ENCODE peak calls at places on chromosomes 2 and 18, in nine cellular contexts. One of them, this sample, is unnamed.

GRCh38 chr2:44004735-44005602 is 9.2 kb upstream of the LRPPRC start:
- DNase-seq in GM13976: no peak
- DNase-seq in activated T-helper 9 cell treated with anti-CD3 and anti-CD28 coated beads, Interleukin-2, amount 50 U/mL, for 16 hours: no peak
- DNase-seq in Kasumi-1: peak
- DNase-seq in hepatic stellate cell: no peak
- DNase-seq in HT1080: no peak
- DNase-seq in Karpas-422: no peak
- DNase-seq in fibroblast of the conjunctiva: no peak
- DNase-seq in left cardiac atrium: no peak
- DNase-seq in this sample: no peak

GRCh38 chr2:227198866-227199265 is 34.4 kb downstream of the COL4A3 start:
- DNase-seq in GM13976: no peak
- DNase-seq in Karpas-422: no peak
- DNase-seq in Kasumi-1: no peak
- DNase-seq in hepatic stellate cell: no peak
- DNase-seq in fibroblast of the conjunctiva: no peak
- DNase-seq in HT1080: no peak
- DNase-seq in activated T-helper 9 cell treated with anti-CD3 and anti-CD28 coated beads, Interleukin-2, amount 50 U/mL, for 16 hours: no peak
- DNase-seq in left cardiac atrium: no peak
- DNase-seq in this sample: no peak

GRCh38 chr2:96665083-96665569 is 22.6 kb downstream of the FER1L5 start:
- DNase-seq in left cardiac atrium: peak
- DNase-seq in activated T-helper 9 cell treated with anti-CD3 and anti-CD28 coated beads, Interleukin-2, amount 50 U/mL, for 16 hours: no peak
- DNase-seq in Kasumi-1: peak
- DNase-seq in fibroblast of the conjunctiva: peak
- DNase-seq in hepatic stellate cell: peak
- DNase-seq in GM13976: no peak
- DNase-seq in Karpas-422: no peak
- DNase-seq in HT1080: peak
- DNase-seq in this sample: no peak

GRCh38 chr18:54774423-54774822 is 53.9 kb upstream of the RAB27B start:
- DNase-seq in GM13976: no peak
- DNase-seq in hepatic stellate cell: no peak
- DNase-seq in left cardiac atrium: no peak
- DNase-seq in Kasumi-1: no peak
- DNase-seq in Karpas-422: no peak
- DNase-seq in HT1080: no peak
- DNase-seq in activated T-helper 9 cell treated with anti-CD3 and anti-CD28 coated beads, Interleukin-2, amount 50 U/mL, for 16 hours: no peak
- DNase-seq in fibroblast of the conjunctiva: no peak
- DNase-seq in this sample: no peak

GRCh38 chr2:200713704-200714064 is 98.0 kb upstream of the BZW1 start:
- DNase-seq in Karpas-422: no peak
- DNase-seq in Kasumi-1: no peak
- DNase-seq in HT1080: no peak
- DNase-seq in GM13976: no peak
- DNase-seq in fibroblast of the conjunctiva: no peak
- DNase-seq in left cardiac atrium: no peak
- DNase-seq in activated T-helper 9 cell treated with anti-CD3 and anti-CD28 coated beads, Interleukin-2, amount 50 U/mL, for 16 hours: no peak
- DNase-seq in hepatic stellate cell: no peak
- DNase-seq in this sample: no peak

GRCh38 chr2:202780514-202781021 is 91.0 kb downstream of the ICA1L start:
- DNase-seq in fibroblast of the conjunctiva: no peak
- DNase-seq in left cardiac atrium: no peak
- DNase-seq in activated T-helper 9 cell treated with anti-CD3 and anti-CD28 coated beads, Interleukin-2, amount 50 U/mL, for 16 hours: no peak
- DNase-seq in Karpas-422: no peak
- DNase-seq in Kasumi-1: no peak
- DNase-seq in GM13976: peak
- DNase-seq in HT1080: peak
- DNase-seq in hepatic stellate cell: no peak
- DNase-seq in this sample: no peak

GRCh38 chr2:19623488-19623887 is 265.1 kb upstream of the OSR1 start:
- DNase-seq in Kasumi-1: no peak
- DNase-seq in left cardiac atrium: no peak
- DNase-seq in activated T-helper 9 cell treated with anti-CD3 and anti-CD28 coated beads, Interleukin-2, amount 50 U/mL, for 16 hours: no peak
- DNase-seq in fibroblast of the conjunctiva: peak
- DNase-seq in hepatic stellate cell: no peak
- DNase-seq in GM13976: no peak
- DNase-seq in HT1080: peak
- DNase-seq in Karpas-422: no peak
- DNase-seq in this sample: no peak

GRCh38 chr2:70921839-70922590 is 13.7 kb upstream of the ATP6V1B1 start:
- DNase-seq in activated T-helper 9 cell treated with anti-CD3 and anti-CD28 coated beads, Interleukin-2, amount 50 U/mL, for 16 hours: no peak
- DNase-seq in Karpas-422: no peak
- DNase-seq in hepatic stellate cell: no peak
- DNase-seq in GM13976: no peak
- DNase-seq in fibroblast of the conjunctiva: no peak
- DNase-seq in Kasumi-1: no peak
- DNase-seq in left cardiac atrium: no peak
- DNase-seq in HT1080: peak
- DNase-seq in this sample: no peak

GRCh38 chr2:15969214-15969613 is 28.9 kb downstream of the MYCN start:
- DNase-seq in GM13976: no peak
- DNase-seq in fibroblast of the conjunctiva: no peak
- DNase-seq in hepatic stellate cell: no peak
- DNase-seq in left cardiac atrium: no peak
- DNase-seq in activated T-helper 9 cell treated with anti-CD3 and anti-CD28 coated beads, Interleukin-2, amount 50 U/mL, for 16 hours: no peak
- DNase-seq in HT1080: no peak
- DNase-seq in Kasumi-1: no peak
- DNase-seq in Karpas-422: no peak
- DNase-seq in this sample: no peak

GRCh38 chr2:3486047-3487027 is 33.0 kb downstream of the ADI1 start:
- DNase-seq in Kasumi-1: no peak
- DNase-seq in HT1080: no peak
- DNase-seq in fibroblast of the conjunctiva: no peak
- DNase-seq in GM13976: no peak
- DNase-seq in Karpas-422: no peak
- DNase-seq in left cardiac atrium: peak
- DNase-seq in hepatic stellate cell: no peak
- DNase-seq in activated T-helper 9 cell treated with anti-CD3 and anti-CD28 coated beads, Interleukin-2, amount 50 U/mL, for 16 hours: no peak
- DNase-seq in this sample: no peak

GRCh38 chr2:233451950-233452349 is 97.7 kb downstream of the DGKD start:
- DNase-seq in hepatic stellate cell: no peak
- DNase-seq in activated T-helper 9 cell treated with anti-CD3 and anti-CD28 coated beads, Interleukin-2, amount 50 U/mL, for 16 hours: no peak
- DNase-seq in Karpas-422: no peak
- DNase-seq in Kasumi-1: no peak
- DNase-seq in GM13976: no peak
- DNase-seq in fibroblast of the conjunctiva: no peak
- DNase-seq in HT1080: no peak
- DNase-seq in left cardiac atrium: no peak
- DNase-seq in this sample: no peak

GRCh38 chr2:239381709-239382134 is 19.1 kb downstream of the HDAC4 start:
- DNase-seq in Karpas-422: peak
- DNase-seq in fibroblast of the conjunctiva: no peak
- DNase-seq in activated T-helper 9 cell treated with anti-CD3 and anti-CD28 coated beads, Interleukin-2, amount 50 U/mL, for 16 hours: no peak
- DNase-seq in hepatic stellate cell: no peak
- DNase-seq in GM13976: peak
- DNase-seq in Kasumi-1: no peak
- DNase-seq in HT1080: no peak
- DNase-seq in left cardiac atrium: peak
- DNase-seq in this sample: no peak

GRCh38 chr2:128578406-128579385 is 260.0 kb upstream of the HS6ST1 start:
- DNase-seq in HT1080: no peak
- DNase-seq in activated T-helper 9 cell treated with anti-CD3 and anti-CD28 coated beads, Interleukin-2, amount 50 U/mL, for 16 hours: no peak
- DNase-seq in left cardiac atrium: no peak
- DNase-seq in fibroblast of the conjunctiva: no peak
- DNase-seq in Kasumi-1: no peak
- DNase-seq in GM13976: no peak
- DNase-seq in hepatic stellate cell: no peak
- DNase-seq in Karpas-422: no peak
- DNase-seq in this sample: no peak

GRCh38 chr2:71000780-71001591 is 6.3 kb upstream of the TEX261 start:
- DNase-seq in Karpas-422: peak
- DNase-seq in left cardiac atrium: peak
- DNase-seq in fibroblast of the conjunctiva: peak
- DNase-seq in GM13976: peak
- DNase-seq in hepatic stellate cell: peak
- DNase-seq in activated T-helper 9 cell treated with anti-CD3 and anti-CD28 coated beads, Interleukin-2, amount 50 U/mL, for 16 hours: peak
- DNase-seq in HT1080: peak
- DNase-seq in Kasumi-1: peak
- DNase-seq in this sample: peak

GRCh38 chr18:69358197-69358895 is 42.3 kb upstream of the DOK6 start:
- DNase-seq in GM13976: no peak
- DNase-seq in hepatic stellate cell: no peak
- DNase-seq in Kasumi-1: no peak
- DNase-seq in HT1080: no peak
- DNase-seq in Karpas-422: no peak
- DNase-seq in fibroblast of the conjunctiva: no peak
- DNase-seq in left cardiac atrium: no peak
- DNase-seq in activated T-helper 9 cell treated with anti-CD3 and anti-CD28 coated beads, Interleukin-2, amount 50 U/mL, for 16 hours: no peak
- DNase-seq in this sample: no peak

GRCh38 chr2:99928472-99929053 is 213.8 kb downstream of the AFF3 start:
- DNase-seq in Kasumi-1: no peak
- DNase-seq in GM13976: no peak
- DNase-seq in activated T-helper 9 cell treated with anti-CD3 and anti-CD28 coated beads, Interleukin-2, amount 50 U/mL, for 16 hours: no peak
- DNase-seq in hepatic stellate cell: no peak
- DNase-seq in fibroblast of the conjunctiva: no peak
- DNase-seq in left cardiac atrium: no peak
- DNase-seq in Karpas-422: no peak
- DNase-seq in HT1080: no peak
- DNase-seq in this sample: no peak

GRCh38 chr2:501130-501529 is 176.1 kb downstream of the TMEM18 start:
- DNase-seq in Kasumi-1: no peak
- DNase-seq in GM13976: no peak
- DNase-seq in activated T-helper 9 cell treated with anti-CD3 and anti-CD28 coated beads, Interleukin-2, amount 50 U/mL, for 16 hours: no peak
- DNase-seq in HT1080: no peak
- DNase-seq in hepatic stellate cell: no peak
- DNase-seq in Karpas-422: no peak
- DNase-seq in fibroblast of the conjunctiva: no peak
- DNase-seq in left cardiac atrium: no peak
- DNase-seq in this sample: no peak

This sample was measured in central memory CD4-positive, alpha-beta T cell.